ENCODE peak calls at places on chromosomes 16 and 17, in six cellular contexts. One of them, this sample, is unnamed.

GRCh38 chr17:66345264-66345663 is 42.9 kb downstream of the PRKCA start:
- DNase-seq in Calu3: no peak
- DNase-seq in heart left ventricle: no peak
- DNase-seq in activated CD8-positive, alpha-beta T cell treated with anti-CD3 and anti-CD28 coated beads for 36 hours: no peak
- DNase-seq in IMR-90: no peak
- DNase-seq in pancreas: no peak
- DNase-seq in this sample: no peak

GRCh38 chr16:22945361-22945760 is 131.4 kb downstream of the HS3ST2 start:
- DNase-seq in Calu3: no peak
- DNase-seq in activated CD8-positive, alpha-beta T cell treated with anti-CD3 and anti-CD28 coated beads for 36 hours: no peak
- DNase-seq in heart left ventricle: no peak
- DNase-seq in pancreas: no peak
- DNase-seq in IMR-90: no peak
- DNase-seq in this sample: no peak

GRCh38 chr17:27544350-27545131 is 86.4 kb upstream of the LGALS9 start:
- DNase-seq in IMR-90: peak
- DNase-seq in heart left ventricle: no peak
- DNase-seq in Calu3: no peak
- DNase-seq in activated CD8-positive, alpha-beta T cell treated with anti-CD3 and anti-CD28 coated beads for 36 hours: peak
- DNase-seq in pancreas: no peak
- DNase-seq in this sample: peak

GRCh38 chr16:16033208-16033717 is 83.8 kb downstream of the ABCC1 start:
- DNase-seq in activated CD8-positive, alpha-beta T cell treated with anti-CD3 and anti-CD28 coated beads for 36 hours: peak
- DNase-seq in IMR-90: no peak
- DNase-seq in heart left ventricle: no peak
- DNase-seq in Calu3: no peak
- DNase-seq in pancreas: no peak
- DNase-seq in this sample: peak

GRCh38 chr16:21584817-21585216 is 14.6 kb upstream of the METTL9 start:
- DNase-seq in activated CD8-positive, alpha-beta T cell treated with anti-CD3 and anti-CD28 coated beads for 36 hours: no peak
- DNase-seq in IMR-90: no peak
- DNase-seq in pancreas: no peak
- DNase-seq in heart left ventricle: no peak
- DNase-seq in Calu3: no peak
- DNase-seq in this sample: no peak

GRCh38 chr17:33192961-33193911 is 99.9 kb downstream of the ASIC2 start:
- DNase-seq in heart left ventricle: no peak
- DNase-seq in pancreas: no peak
- DNase-seq in IMR-90: no peak
- DNase-seq in activated CD8-positive, alpha-beta T cell treated with anti-CD3 and anti-CD28 coated beads for 36 hours: no peak
- DNase-seq in Calu3: no peak
- DNase-seq in this sample: no peak

GRCh38 chr16:88672776-88673175 is 9.9 kb upstream of the MVD start:
- DNase-seq in pancreas: no peak
- DNase-seq in activated CD8-positive, alpha-beta T cell treated with anti-CD3 and anti-CD28 coated beads for 36 hours: no peak
- DNase-seq in Calu3: no peak
- DNase-seq in IMR-90: no peak
- DNase-seq in heart left ventricle: no peak
- DNase-seq in this sample: no peak

GRCh38 chr17:42514867-42515266 is 21.2 kb upstream of the NAGLU start:
- DNase-seq in Calu3: no peak
- DNase-seq in IMR-90: no peak
- DNase-seq in activated CD8-positive, alpha-beta T cell treated with anti-CD3 and anti-CD28 coated beads for 36 hours: no peak
- DNase-seq in pancreas: no peak
- DNase-seq in heart left ventricle: no peak
- DNase-seq in this sample: no peak

GRCh38 chr17:15261063-15261817 is 3.9 kb downstream of the PMP22 start:
- DNase-seq in Calu3: peak
- DNase-seq in activated CD8-positive, alpha-beta T cell treated with anti-CD3 and anti-CD28 coated beads for 36 hours: peak
- DNase-seq in IMR-90: peak
- DNase-seq in pancreas: peak
- DNase-seq in heart left ventricle: peak
- DNase-seq in this sample: peak

GRCh38 chr17:82664701-82665182 is 16.5 kb upstream of the WDR45B start:
- DNase-seq in heart left ventricle: no peak
- DNase-seq in IMR-90: no peak
- DNase-seq in pancreas: no peak
- DNase-seq in activated CD8-positive, alpha-beta T cell treated with anti-CD3 and anti-CD28 coated beads for 36 hours: no peak
- DNase-seq in Calu3: no peak
- DNase-seq in this sample: no peak

GRCh38 chr17:57724038-57724728 is 20.9 kb downstream of the CCDC182 start:
- DNase-seq in Calu3: no peak
- DNase-seq in activated CD8-positive, alpha-beta T cell treated with anti-CD3 and anti-CD28 coated beads for 36 hours: no peak
- DNase-seq in heart left ventricle: no peak
- DNase-seq in IMR-90: no peak
- DNase-seq in pancreas: no peak
- DNase-seq in this sample: peak

GRCh38 chr17:5693821-5694220 is 109.5 kb upstream of the NLRP1 start:
- DNase-seq in heart left ventricle: no peak
- DNase-seq in Calu3: no peak
- DNase-seq in pancreas: no peak
- DNase-seq in activated CD8-positive, alpha-beta T cell treated with anti-CD3 and anti-CD28 coated beads for 36 hours: no peak
- DNase-seq in IMR-90: no peak
- DNase-seq in this sample: no peak
- TF ChIP-seq CTCF in heart left ventricle: no peak
- TF ChIP-seq CTCF in Calu3: no peak
- TF ChIP-seq CTCF in pancreas: no peak
- TF ChIP-seq CTCF in activated CD8-positive, alpha-beta T cell treated with anti-CD3 and anti-CD28 coated beads for 36 hours: no peak
- TF ChIP-seq CTCF in IMR-90: no peak
- TF ChIP-seq CTCF in this sample: no peak

DNA sequence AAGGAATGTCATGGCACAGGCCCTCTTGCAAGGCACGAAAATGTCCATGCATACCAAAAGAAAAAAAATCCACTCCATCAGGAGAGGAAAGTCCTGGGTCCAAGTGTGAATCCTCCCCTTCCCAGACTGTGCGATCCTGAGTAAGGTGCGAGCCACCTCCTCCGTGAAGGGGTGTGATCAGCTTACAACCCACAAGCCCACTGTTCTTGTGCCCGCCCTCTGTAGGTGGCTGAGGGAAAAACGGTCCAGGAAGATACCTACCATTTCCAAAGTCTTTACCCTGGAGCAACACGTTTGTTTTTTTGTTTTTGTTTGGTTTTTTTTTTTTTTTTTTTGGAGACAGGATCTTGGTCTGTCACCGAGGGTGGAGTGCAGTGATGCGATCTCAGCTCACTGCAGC is 116.5 kb downstream of the ZNF423 start:
- DNase-seq in activated CD8-positive, alpha-beta T cell treated with anti-CD3 and anti-CD28 coated beads for 36 hours: no peak
- DNase-seq in heart left ventricle: no peak
- DNase-seq in IMR-90: no peak
- DNase-seq in pancreas: no peak
- DNase-seq in Calu3: peak
- DNase-seq in this sample: no peak
- TF ChIP-seq CTCF in activated CD8-positive, alpha-beta T cell treated with anti-CD3 and anti-CD28 coated beads for 36 hours: no peak
- TF ChIP-seq CTCF in heart left ventricle: no peak
- TF ChIP-seq CTCF in IMR-90: no peak
- TF ChIP-seq CTCF in pancreas: no peak
- TF ChIP-seq CTCF in Calu3: peak
- TF ChIP-seq CTCF in this sample: no peak

DNA sequence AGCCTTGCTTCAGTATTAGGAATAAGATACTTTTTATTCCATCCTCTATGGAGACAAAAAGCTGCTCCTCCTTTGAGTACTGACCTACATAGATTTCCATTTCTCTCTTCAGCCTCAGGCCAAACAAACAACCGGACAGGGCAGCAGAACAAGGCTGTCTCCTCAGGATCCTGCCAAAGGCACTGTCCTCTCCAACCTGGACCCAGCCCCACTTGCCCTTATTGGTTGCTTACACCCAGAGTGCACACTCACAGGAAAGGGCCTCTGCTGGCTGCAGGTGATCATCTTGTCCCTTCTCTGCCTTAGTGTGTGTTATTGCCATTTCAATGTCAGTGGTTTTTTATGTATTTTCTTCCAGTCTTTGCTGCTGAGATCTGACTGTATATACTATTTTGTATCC is 26.6 kb downstream of the LIG3 start:
- DNase-seq in pancreas: no peak
- DNase-seq in heart left ventricle: no peak
- DNase-seq in Calu3: no peak
- DNase-seq in activated CD8-positive, alpha-beta T cell treated with anti-CD3 and anti-CD28 coated beads for 36 hours: no peak
- DNase-seq in IMR-90: no peak
- DNase-seq in this sample: no peak
- TF ChIP-seq CTCF in pancreas: no peak
- TF ChIP-seq CTCF in heart left ventricle: no peak
- TF ChIP-seq CTCF in Calu3: no peak
- TF ChIP-seq CTCF in activated CD8-positive, alpha-beta T cell treated with anti-CD3 and anti-CD28 coated beads for 36 hours: no peak
- TF ChIP-seq CTCF in IMR-90: no peak
- TF ChIP-seq CTCF in this sample: no peak

GRCh38 chr16:71883849-71884638 is at the start of gene ZNF821:
- DNase-seq in pancreas: peak
- DNase-seq in heart left ventricle: peak
- DNase-seq in activated CD8-positive, alpha-beta T cell treated with anti-CD3 and anti-CD28 coated beads for 36 hours: peak
- DNase-seq in Calu3: peak
- DNase-seq in IMR-90: peak
- DNase-seq in this sample: peak
- TF ChIP-seq CTCF in pancreas: peak
- TF ChIP-seq CTCF in heart left ventricle: peak
- TF ChIP-seq CTCF in activated CD8-positive, alpha-beta T cell treated with anti-CD3 and anti-CD28 coated beads for 36 hours: peak
- TF ChIP-seq CTCF in Calu3: peak
- TF ChIP-seq CTCF in IMR-90: no peak
- TF ChIP-seq CTCF in this sample: no peak

GRCh38 chr17:63496177-63496576 is 19.3 kb downstream of the ACE start:
- DNase-seq in activated CD8-positive, alpha-beta T cell treated with anti-CD3 and anti-CD28 coated beads for 36 hours: no peak
- DNase-seq in Calu3: no peak
- DNase-seq in heart left ventricle: no peak
- DNase-seq in IMR-90: no peak
- DNase-seq in pancreas: no peak
- DNase-seq in this sample: no peak

GRCh38 chr17:63496663-63497400 is 20.0 kb downstream of the ACE start:
- DNase-seq in activated CD8-positive, alpha-beta T cell treated with anti-CD3 and anti-CD28 coated beads for 36 hours: no peak
- DNase-seq in IMR-90: no peak
- DNase-seq in heart left ventricle: no peak
- DNase-seq in Calu3: no peak
- DNase-seq in pancreas: no peak
- DNase-seq in this sample: no peak

GRCh38 chr17:63495471-63495870 is 18.6 kb downstream of the ACE start:
- DNase-seq in pancreas: no peak
- DNase-seq in Calu3: no peak
- DNase-seq in activated CD8-positive, alpha-beta T cell treated with anti-CD3 and anti-CD28 coated beads for 36 hours: no peak
- DNase-seq in heart left ventricle: no peak
- DNase-seq in IMR-90: peak
- DNase-seq in this sample: no peak

GRCh38 chr17:63498621-63499195 is 21.8 kb downstream of the ACE start:
- DNase-seq in pancreas: no peak
- DNase-seq in heart left ventricle: no peak
- DNase-seq in activated CD8-positive, alpha-beta T cell treated with anti-CD3 and anti-CD28 coated beads for 36 hours: no peak
- DNase-seq in IMR-90: peak
- DNase-seq in Calu3: no peak
- DNase-seq in this sample: no peak

DNA sequence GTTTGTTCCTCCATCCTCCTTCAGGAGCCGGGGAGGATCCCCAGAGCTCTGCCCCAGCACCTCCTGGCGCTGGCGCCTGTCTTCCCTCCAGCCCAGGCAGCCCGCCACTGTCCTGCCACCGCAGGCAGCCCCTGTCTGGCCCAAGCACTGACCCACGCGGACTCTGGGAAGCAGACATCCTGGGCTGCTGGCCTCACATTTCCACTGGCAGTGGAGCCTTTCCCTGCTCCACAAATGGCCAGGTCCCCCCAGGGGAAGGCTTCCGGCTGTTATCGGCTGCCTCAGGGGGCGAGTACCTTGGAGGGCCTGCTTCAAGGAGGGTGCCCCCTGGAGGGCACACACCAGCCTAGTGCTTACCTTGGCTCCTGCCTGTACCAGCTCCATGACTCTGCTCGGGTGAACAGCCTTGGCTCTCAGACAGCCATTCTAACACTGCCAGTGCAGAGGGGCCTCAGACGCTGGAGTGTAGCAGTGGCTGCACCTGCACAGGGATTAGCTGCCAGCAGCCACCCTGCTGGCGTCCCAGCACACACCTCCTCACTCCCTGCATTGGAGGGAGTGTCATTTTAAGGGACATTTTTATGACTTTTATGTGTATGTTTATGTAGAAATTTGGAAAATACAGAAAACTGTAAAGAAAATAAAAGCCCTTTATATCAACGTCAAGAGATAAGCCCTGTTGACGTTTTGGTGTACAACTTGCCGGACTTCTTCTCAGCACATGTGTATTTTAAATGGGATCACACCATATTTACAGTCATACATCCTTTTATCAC is 21.0 kb downstream of the ACE start:
- DNase-seq in activated CD8-positive, alpha-beta T cell treated with anti-CD3 and anti-CD28 coated beads for 36 hours: peak
- DNase-seq in pancreas: no peak
- DNase-seq in Calu3: no peak
- DNase-seq in IMR-90: peak
- DNase-seq in heart left ventricle: no peak
- DNase-seq in this sample: no peak
- TF ChIP-seq CTCF in activated CD8-positive, alpha-beta T cell treated with anti-CD3 and anti-CD28 coated beads for 36 hours: no peak
- TF ChIP-seq CTCF in pancreas: no peak
- TF ChIP-seq CTCF in Calu3: no peak
- TF ChIP-seq CTCF in IMR-90: peak
- TF ChIP-seq CTCF in heart left ventricle: no peak
- TF ChIP-seq CTCF in this sample: no peak

DNA sequence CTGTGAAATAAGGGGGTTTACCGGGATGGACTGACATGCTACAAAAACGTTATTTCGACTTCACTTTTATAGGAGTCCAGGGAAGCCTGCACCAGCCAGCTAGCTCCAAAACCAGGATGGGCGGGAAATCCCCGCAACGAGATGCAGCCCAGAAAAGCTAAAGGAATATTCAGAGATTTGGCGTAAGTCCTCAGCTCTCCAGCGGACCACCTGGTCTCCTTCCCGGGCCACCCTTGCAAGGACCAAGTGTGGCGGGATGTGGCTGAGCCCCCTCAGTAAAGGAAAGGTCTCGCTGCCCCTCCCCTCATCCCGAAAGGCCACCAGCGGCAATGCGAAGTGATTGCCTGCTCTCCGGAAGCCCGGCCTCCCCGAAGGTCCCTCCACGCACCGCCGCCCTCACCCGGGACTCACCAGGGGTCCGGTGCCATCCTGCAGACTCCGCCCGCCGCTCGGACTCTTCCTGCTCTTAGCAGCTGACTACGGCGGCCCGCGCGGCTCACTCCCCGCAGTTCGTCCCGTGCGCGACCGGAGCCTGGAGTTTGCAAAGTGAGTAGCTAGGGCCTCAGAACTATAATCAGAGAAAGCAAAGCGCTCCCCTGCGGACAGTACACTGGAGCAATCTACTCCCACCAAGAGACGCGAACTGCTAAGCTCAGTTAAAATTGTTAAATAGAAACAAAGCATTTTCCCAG is at the start of gene STX8:
- DNase-seq in pancreas: peak
- DNase-seq in IMR-90: peak
- DNase-seq in Calu3: peak
- DNase-seq in activated CD8-positive, alpha-beta T cell treated with anti-CD3 and anti-CD28 coated beads for 36 hours: peak
- DNase-seq in heart left ventricle: peak
- DNase-seq in this sample: peak
- TF ChIP-seq CTCF in pancreas: no peak
- TF ChIP-seq CTCF in IMR-90: peak
- TF ChIP-seq CTCF in Calu3: no peak
- TF ChIP-seq CTCF in activated CD8-positive, alpha-beta T cell treated with anti-CD3 and anti-CD28 coated beads for 36 hours: no peak
- TF ChIP-seq CTCF in heart left ventricle: no peak
- TF ChIP-seq CTCF in this sample: no peak

This sample was measured in GM13976.